ENCODE peak calls at places on chromosomes 12 and 14, in nine cellular contexts. G is brain microvascular endothelial cell, T is WERI-Rb-1, I is heart left ventricle, D is PC-3, Z is tibial artery, A is heart right ventricle, K is psoas muscle, J is HCT116. B is an unnamed sample.
A peak's percentile ranks its signal among the peaks of the same experiment; 100 is the strongest.

GRCh38 chr14:76261371-76261811 is 109.7 kb downstream of the GPATCH2L start:
- DNase-seq in T (peak; percentile 11), K (no peak), D (no peak), I (no peak), A (no peak), G (peak; percentile 25), J (no peak), Z (no peak), B (no peak)

GRCh38 chr12:68271346-68271745 is 17.9 kb upstream of the IL22 start:
- DNase-seq in K (no peak), D (no peak), I (no peak), J (no peak), T (no peak), A (no peak), Z (no peak), G (peak; percentile 79), B (no peak)

GRCh38 chr14:105508601-105509000 is 17.6 kb downstream of the TEDC1 start:
- DNase-seq in G (no peak), K (peak; percentile 43), J (no peak), A (no peak), I (no peak), D (no peak), Z (no peak), T (no peak), B (no peak)

GRCh38 chr14:100781952-100782351 is 44.0 kb upstream of the MEG3 start:
- DNase-seq in G (no peak), T (no peak), A (no peak), I (peak; percentile 12), D (no peak), K (no peak), J (no peak), Z (no peak), B (no peak)

GRCh38 chr12:52152905-52153317 is 38.9 kb downstream of the KRT80 start:
- DNase-seq in K (no peak), D (no peak), I (no peak), T (no peak), Z (no peak), G (no peak), A (no peak), J (no peak), B (no peak)

GRCh38 chr14:29529418-29529817 is 398.2 kb downstream of the PRKD1 start:
- DNase-seq in I (no peak), T (no peak), J (no peak), D (peak; percentile 20), Z (no peak), G (no peak), K (no peak), A (no peak), B (no peak)

GRCh38 chr12:116172224-116172849 is 105.2 kb downstream of the MED13L start:
- DNase-seq in D (no peak), Z (no peak), A (no peak), I (no peak), J (no peak), G (no peak), K (no peak), T (no peak), B (no peak)

GRCh38 chr14:96284008-96284407 is 28.0 kb downstream of the BDKRB1 start:
- DNase-seq in G (no peak), J (no peak), I (no peak), D (no peak), T (no peak), K (no peak), Z (no peak), A (no peak), B (no peak)

GRCh38 chr14:34951286-34951685 is 31.5 kb upstream of the SRP54 start:
- DNase-seq in I (no peak), T (no peak), A (no peak), K (no peak), Z (no peak), J (no peak), G (peak; percentile 4), D (no peak), B (no peak)

GRCh38 chr12:106584104-106585064 is 1.6 kb downstream of the RFX4 start:
- DNase-seq in K (no peak), D (no peak), G (no peak), J (no peak), T (no peak), I (no peak), A (no peak), Z (no peak), B (no peak)

GRCh38 chr12:132144115-132145071 is at the start of the genes DDX51 and NOC4L:
- DNase-seq in K (peak; percentile 97), A (peak; percentile 94), Z (peak; percentile 90), I (peak; percentile 93), J (peak; percentile 88), T (peak; percentile 92), G (peak; percentile 91), D (peak; percentile 97), B (peak; percentile 96)
- H3K36me3 ChIP-seq in K (peaks cover 5% of the 10 kb centered on the region), A (peaks cover 56% of the 10 kb centered on the region), Z (peaks cover 70% of the 10 kb centered on the region), I (peaks cover 45% of the 10 kb centered on the region), J (peaks cover 46% of the 10 kb centered on the region), T (peaks cover 67% of the 10 kb centered on the region), G (peaks cover 22% of the 10 kb centered on the region), D (peaks cover 45% of the 10 kb centered on the region), B (peaks cover 43% of the 10 kb centered on the region)

GRCh38 chr12:124952801-124953200 is 36.1 kb downstream of the DHX37 start:
- DNase-seq in A (no peak), G (no peak), K (no peak), D (no peak), I (no peak), T (no peak), Z (no peak), J (no peak), B (no peak)

GRCh38 chr12:124954771-124955170 is 34.2 kb downstream of the DHX37 start:
- DNase-seq in D (no peak), K (no peak), I (no peak), Z (no peak), T (no peak), A (no peak), G (no peak), J (no peak), B (no peak)

GRCh38 chr12:124956571-124956970 is 32.4 kb downstream of the DHX37 start:
- DNase-seq in T (no peak), I (no peak), G (no peak), J (no peak), A (no peak), Z (no peak), D (no peak), K (no peak), B (no peak)

GRCh38 chr12:124952295-124952694 is 36.6 kb downstream of the DHX37 start:
- DNase-seq in D (no peak), A (no peak), G (no peak), Z (no peak), I (no peak), K (no peak), J (no peak), T (no peak), B (no peak)

DNA sequence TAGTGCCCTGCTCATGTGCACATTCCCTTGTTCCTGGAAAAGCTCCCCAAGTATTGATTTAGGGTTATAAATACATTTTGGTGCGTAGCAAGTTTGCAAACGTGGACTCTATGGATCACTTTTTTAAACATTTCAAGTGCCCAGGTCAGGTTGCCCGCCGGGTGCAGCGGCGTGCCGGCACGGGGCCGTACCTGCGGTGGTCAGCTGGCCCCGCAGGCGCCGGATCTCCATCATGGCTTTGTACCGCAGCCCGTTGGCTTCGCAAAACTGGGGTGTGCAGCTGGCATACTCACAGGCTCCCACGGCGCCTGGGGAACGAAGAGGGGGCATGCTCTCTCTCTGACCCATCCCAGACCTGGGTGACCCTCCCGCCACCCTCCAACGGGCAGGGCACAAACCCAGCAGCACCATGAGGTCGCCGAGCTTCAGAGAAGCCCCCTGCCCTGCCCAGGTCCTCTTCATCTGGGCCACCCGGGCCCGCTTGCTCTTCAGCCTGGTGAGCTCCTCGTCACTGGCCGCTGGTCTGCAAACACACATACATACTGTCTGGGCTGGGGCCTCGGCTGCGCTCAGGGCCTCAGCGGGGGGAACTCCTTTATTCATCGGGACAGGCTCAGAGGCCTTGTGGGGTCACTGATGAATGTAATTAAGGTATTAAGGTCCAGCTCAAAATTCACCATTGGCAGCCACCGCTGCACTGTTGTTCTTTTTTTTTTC is 35.1 kb downstream of the DHX37 start:
- DNase-seq in K (no peak), I (no peak), G (no peak), T (no peak), A (no peak), D (no peak), Z (no peak), J (no peak), B (no peak)
- H3K36me3 ChIP-seq in K (peaks cover 3% of the 10 kb centered on the region), I (peaks cover 98% of the 10 kb centered on the region), G (peaks cover 58% of the 10 kb centered on the region), T (peaks cover 24% of the 10 kb centered on the region), A (peaks cover 95% of the 10 kb centered on the region), D (peaks cover 54% of the 10 kb centered on the region), Z (peaks cover 100% of the 10 kb centered on the region), J (peaks cover 24% of the 10 kb centered on the region), B (peaks cover 93% of the 10 kb centered on the region)

GRCh38 chr12:26976687-26977086 is 37.5 kb downstream of the TM7SF3 start:
- DNase-seq in I (no peak), T (no peak), J (no peak), A (no peak), Z (peak; percentile 33), K (no peak), G (no peak), D (no peak), B (no peak)

GRCh38 chr12:26970136-26970535 is 31.9 kb downstream of the FGFR1OP2 start:
- DNase-seq in K (no peak), D (no peak), Z (no peak), J (no peak), T (no peak), A (no peak), G (no peak), I (no peak), B (no peak)

GRCh38 chr12:26966842-26967241 is 28.6 kb downstream of the FGFR1OP2 start:
- DNase-seq in I (no peak), Z (no peak), T (no peak), D (no peak), K (no peak), J (no peak), G (no peak), A (no peak), B (no peak)

DNA sequence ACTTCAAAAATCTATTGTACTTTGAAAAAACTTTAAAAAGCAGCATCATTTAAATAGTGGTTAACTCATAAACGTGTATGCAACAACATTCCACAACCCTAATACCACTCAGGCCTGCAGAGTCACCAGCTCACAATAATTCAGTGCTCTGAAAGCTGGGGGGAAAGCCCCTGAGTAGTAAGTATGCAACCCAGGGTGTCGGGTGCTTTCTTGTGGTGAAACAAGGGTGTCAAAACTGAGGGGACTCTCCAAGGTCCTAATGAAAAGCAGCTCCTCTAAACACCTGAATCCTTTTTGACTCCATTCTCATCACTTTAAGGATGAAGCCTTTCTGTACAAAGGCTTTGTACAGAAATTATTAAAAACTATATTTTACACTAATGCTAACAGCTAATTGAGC is 33.7 kb downstream of the FGFR1OP2 start:
- DNase-seq in A (no peak), D (no peak), J (no peak), T (no peak), Z (no peak), K (no peak), I (no peak), G (no peak), B (no peak)
- H3K36me3 ChIP-seq in A (peaks cover 84% of the 10 kb centered on the region), D (no peaks in the 10 kb centered on the region), J (no peaks in the 10 kb centered on the region), T (peaks cover 14% of the 10 kb centered on the region), Z (peaks cover 87% of the 10 kb centered on the region), K (no peaks in the 10 kb centered on the region), I (peaks cover 95% of the 10 kb centered on the region), G (peaks cover 13% of the 10 kb centered on the region), B (peaks cover 79% of the 10 kb centered on the region)

DNA sequence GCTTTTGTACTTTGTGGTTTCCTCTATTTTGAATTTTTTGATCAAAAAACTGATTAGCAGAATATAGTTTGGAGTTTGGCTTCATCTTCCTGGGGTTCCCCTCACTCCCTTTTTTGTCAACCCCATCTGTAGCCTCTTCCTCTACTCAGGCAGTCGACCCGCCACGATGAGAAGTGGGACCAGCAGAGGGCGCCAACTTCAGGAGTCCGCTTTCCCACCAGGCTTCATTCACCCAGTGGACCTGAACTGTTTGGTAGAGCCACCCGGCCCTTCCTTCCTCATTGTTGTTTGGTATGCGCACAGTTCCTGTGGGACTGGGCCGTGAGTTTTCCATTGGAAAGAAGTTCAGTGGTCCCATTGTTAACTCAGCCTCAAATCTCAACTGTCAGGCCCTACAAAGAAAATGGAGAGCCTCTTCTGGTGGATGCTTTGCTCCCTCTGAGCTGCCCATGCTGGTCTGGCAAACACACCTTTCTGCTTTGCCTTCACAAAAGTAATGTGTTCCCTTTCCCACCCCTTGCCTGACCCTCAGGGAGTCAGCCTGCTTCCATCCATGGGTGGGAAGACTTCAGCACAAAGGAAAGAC is 21.7 kb downstream of the TMBIM6 start:
- DNase-seq in J (no peak), T (peak; percentile 74), I (peak; percentile 80), G (peak; percentile 63), D (peak; percentile 45), A (peak; percentile 79), K (peak; percentile 85), Z (peak; percentile 73), B (peak; percentile 75)
- H3K36me3 ChIP-seq in J (peaks cover 56% of the 10 kb centered on the region), T (peaks cover 70% of the 10 kb centered on the region), I (peaks cover 82% of the 10 kb centered on the region), G (peaks cover 63% of the 10 kb centered on the region), D (peaks cover 53% of the 10 kb centered on the region), A (peaks cover 78% of the 10 kb centered on the region), K (peaks cover 23% of the 10 kb centered on the region), Z (peaks cover 74% of the 10 kb centered on the region), B (peaks cover 71% of the 10 kb centered on the region)